ENCODE peak calls at places on chromosomes 11 and 22, in four cellular contexts. I is heart right ventricle, E is mammary epithelial cell, S is fibroblast of mammary gland. M is an unnamed sample.

GRCh38 chr11:2801711-2802388 is 83.7 kb downstream of the CDKN1C start:
- DNase-seq in I (peak), E (no peak), S (no peak), M (no peak)

GRCh38 chr22:47626428-47627390 is 864.3 kb downstream of the TBC1D22A start:
- DNase-seq in I (no peak), E (no peak), S (no peak), M (no peak)

GRCh38 chr11:124085583-124085982 is 29.7 kb upstream of the VWA5A start:
- DNase-seq in I (no peak), E (peak), S (no peak), M (no peak)

GRCh38 chr11:124915541-124916369 is 3.3 kb upstream of the HEPN1 start:
- DNase-seq in I (no peak), E (no peak), S (peak), M (no peak)

GRCh38 chr22:49751968-49752597 is 75.6 kb downstream of the BRD1 start:
- DNase-seq in I (no peak), E (no peak), S (no peak), M (no peak)

GRCh38 chr11:27642954-27643353 is 57.3 kb downstream of the BDNF start:
- DNase-seq in I (no peak), E (no peak), S (no peak), M (peak)

GRCh38 chr22:44880588-44881245 is 128.3 kb downstream of the ARHGAP8 start:
- DNase-seq in I (no peak), E (no peak), S (no peak), M (no peak)

GRCh38 chr11:114315749-114316368 is 19.7 kb downstream of the NNMT start:
- DNase-seq in I (no peak), E (no peak), S (peak), M (no peak)

GRCh38 chr11:12160231-12160630 is 49.8 kb downstream of the MICAL2 start:
- DNase-seq in I (no peak), E (no peak), S (no peak), M (no peak)

GRCh38 chr11:12160680-12161079 is 50.3 kb downstream of the MICAL2 start:
- DNase-seq in I (no peak), E (no peak), S (no peak), M (no peak)

GRCh38 chr11:12158926-12159325 is 48.5 kb downstream of the MICAL2 start:
- DNase-seq in I (no peak), E (no peak), S (no peak), M (no peak)

GRCh38 chr11:12161137-12161536 is 50.7 kb downstream of the MICAL2 start:
- DNase-seq in I (no peak), E (no peak), S (no peak), M (no peak)

GRCh38 chr11:12159351-12160099 is 49.1 kb downstream of the MICAL2 start:
- DNase-seq in I (no peak), E (peak), S (peak), M (peak)
- TF ChIP-seq CTCF in I (peak), E (peak), S (peak), M (no peak)

DNA sequence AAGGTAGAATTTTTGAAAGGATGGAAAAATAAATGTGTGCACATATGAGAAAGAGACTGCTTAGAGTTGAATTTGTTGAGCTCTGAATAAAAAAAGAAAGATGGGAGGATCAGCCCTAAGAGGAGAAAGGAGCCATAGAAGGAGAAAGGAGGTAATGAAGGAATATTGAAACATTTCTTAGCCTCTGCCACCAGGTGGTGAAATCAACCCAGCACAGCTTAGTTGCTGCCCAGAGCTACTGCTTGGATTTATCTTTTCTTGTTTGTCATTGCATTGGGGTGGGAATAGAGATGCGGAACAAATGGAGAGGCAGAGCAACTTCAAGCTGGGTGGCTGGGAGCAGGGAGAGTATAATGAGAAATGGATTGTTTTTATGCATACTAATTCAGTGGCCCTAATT is 80.4 kb downstream of the SERGEF start:
- DNase-seq in I (no peak), E (no peak), S (no peak), M (no peak)
- TF ChIP-seq CTCF in I (no peak), E (peak), S (peak), M (no peak)

GRCh38 chr22:23521442-23522113 is 58.5 kb downstream of the IGLL1 start:
- DNase-seq in I (peak), E (peak), S (peak), M (peak)
- TF ChIP-seq CTCF in I (peak), E (no peak), S (no peak), M (no peak)

DNA sequence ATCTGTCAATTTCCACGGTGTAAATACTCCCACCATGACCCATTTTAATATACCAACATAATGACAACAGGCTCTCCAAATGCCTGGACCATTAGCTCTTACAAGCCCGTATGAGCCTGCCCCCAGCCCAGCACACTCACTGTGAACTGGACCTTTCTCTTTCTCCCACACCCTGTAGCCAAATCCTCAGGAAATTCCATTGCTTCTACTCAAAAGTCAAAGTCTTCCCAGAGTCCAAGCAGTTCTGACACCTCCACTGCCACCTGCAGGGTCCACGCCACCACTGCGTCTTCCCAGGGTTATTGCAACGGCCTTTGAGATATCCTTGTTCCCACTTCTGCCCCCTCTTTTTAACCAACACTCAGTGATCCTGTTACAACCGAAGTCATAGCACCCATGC is 110.1 kb upstream of the ASPHD2 start:
- DNase-seq in I (no peak), E (peak), S (no peak), M (peak)
- TF ChIP-seq CTCF in I (no peak), E (peak), S (no peak), M (peak)

GRCh38 chr11:119691020-119691666 is 37.9 kb downstream of the NECTIN1 start:
- DNase-seq in I (no peak), E (peak), S (no peak), M (no peak)
- TF ChIP-seq CTCF in I (no peak), E (peak), S (no peak), M (peak)

GRCh38 chr11:129230006-129230405 is 37.9 kb upstream of the ARHGAP32 start:
- DNase-seq in I (no peak), E (no peak), S (peak), M (no peak)
- TF ChIP-seq CTCF in I (peak), E (no peak), S (no peak), M (peak)

DNA sequence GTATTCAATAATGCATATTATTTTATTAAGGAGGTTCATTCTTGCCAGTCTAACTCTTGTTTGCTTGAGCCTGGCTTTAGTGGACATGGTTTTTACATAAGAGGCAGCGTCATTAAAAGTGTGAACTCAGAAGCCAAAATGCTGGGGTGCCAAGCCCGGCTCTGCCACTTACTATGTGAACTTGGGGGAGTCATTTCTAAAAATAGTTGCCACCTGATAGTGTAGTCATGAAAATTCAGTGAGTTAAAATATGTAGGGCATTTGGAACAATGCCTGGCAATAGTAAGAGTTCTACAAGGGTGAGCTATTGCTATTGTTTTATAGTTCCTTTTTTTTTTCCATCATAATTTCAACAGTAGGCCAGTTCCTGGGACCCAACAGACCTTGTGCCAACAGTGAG is 49.9 kb downstream of the TENM4 start:
- DNase-seq in I (no peak), E (no peak), S (no peak), M (no peak)
- TF ChIP-seq CTCF in I (no peak), E (no peak), S (no peak), M (no peak)

GRCh38 chr11:69653406-69653960 is 12.5 kb downstream of the CCND1 start:
- DNase-seq in I (no peak), E (no peak), S (no peak), M (no peak)

GRCh38 chr11:69652999-69653398 is 12.0 kb downstream of the CCND1 start:
- DNase-seq in I (no peak), E (no peak), S (no peak), M (no peak)

GRCh38 chr11:69654001-69654659 is 13.2 kb downstream of the CCND1 start:
- DNase-seq in I (no peak), E (no peak), S (no peak), M (no peak)

GRCh38 chr11:69655479-69656394 is 14.8 kb downstream of the CCND1 start:
- DNase-seq in I (no peak), E (no peak), S (no peak), M (no peak)

GRCh38 chr11:69654660-69655478 is 13.9 kb downstream of the CCND1 start:
- DNase-seq in I (no peak), E (no peak), S (peak), M (peak)
- TF ChIP-seq CTCF in I (no peak), E (no peak), S (no peak), M (no peak)

GRCh38 chr22:36405671-36406070 is 17.9 kb upstream of the MYH9 start:
- DNase-seq in I (no peak), E (peak), S (no peak), M (peak)
- TF ChIP-seq CTCF in I (no peak), E (no peak), S (no peak), M (no peak)

M was measured in MCF 10A.